ENCODE peak calls at places on chromosomes 5 and 9, in four cellular contexts. R, G, X and E are unnamed samples.
A peak's percentile ranks its signal among the peaks of the same experiment; 100 is the strongest.

GRCh38 chr9:88303785-88304495 is 84.3 kb upstream of the SPIN1 start:
- DNase-seq in R (no peak), X (no peak), G (no peak), E (no peak)

GRCh38 chr5:123708074-123708806 is 196.3 kb downstream of the CSNK1G3 start:
- DNase-seq in R (peak; percentile 81), X (no peak), G (no peak), E (no peak)

GRCh38 chr9:545480-545879 is 296.0 kb upstream of the DMRT1 start:
- DNase-seq in X (peak; percentile 73), R (peak; percentile 90), G (no peak), E (peak; percentile 81)

GRCh38 chr5:127492854-127493738 is 24.3 kb upstream of the PRRC1 start:
- DNase-seq in G (no peak), R (peak; percentile 62), X (no peak), E (no peak)

GRCh38 chr5:79235222-79235577 is 731 bp upstream of the JMY start:
- DNase-seq in X (no peak), G (no peak), R (peak; percentile 58), E (no peak)

GRCh38 chr9:37953775-37954437 is 50.0 kb upstream of the SLC25A51 start:
- DNase-seq in G (no peak), X (no peak), R (peak; percentile 89), E (peak; percentile 75)

GRCh38 chr5:177405805-177406204 is 3.6 kb downstream of the F12 start:
- DNase-seq in R (no peak), X (no peak), G (no peak), E (no peak)

GRCh38 chr9:78215706-78216105 is 20.2 kb upstream of the CEP78 start:
- DNase-seq in G (no peak), X (no peak), R (no peak), E (no peak)

GRCh38 chr5:102772273-102772672 is 17.2 kb downstream of the PAM start:
- DNase-seq in G (no peak), R (peak; percentile 58), X (no peak), E (no peak)

GRCh38 chr9:108603141-108603540 is 252.6 kb downstream of the ACTL7B start:
- DNase-seq in G (peak; percentile 63), X (no peak), R (no peak), E (no peak)

GRCh38 chr9:109950710-109951443 is 170.9 kb downstream of the PALM2AKAP2 start:
- DNase-seq in R (no peak), X (no peak), G (no peak), E (no peak)

GRCh38 chr5:1931590-1932138 is 48.9 kb upstream of the IRX4 start:
- DNase-seq in G (no peak), R (no peak), X (peak; percentile 67), E (peak; percentile 61)

GRCh38 chr5:126100767-126101166 is 322.4 kb upstream of the GRAMD2B start:
- DNase-seq in R (peak; percentile 11), X (no peak), G (no peak), E (no peak)

GRCh38 chr5:1110260-1110929 is 1.5 kb downstream of the SLC12A7 start:
- DNase-seq in G (no peak), X (no peak), R (no peak), E (no peak)

GRCh38 chr5:127486471-127486870 is 31.0 kb upstream of the PRRC1 start:
- DNase-seq in X (no peak), R (no peak), G (no peak), E (no peak)

GRCh38 chr9:68963416-68963815 is 50.5 kb downstream of the PRKACG start:
- DNase-seq in G (no peak), R (no peak), X (no peak), E (no peak)

GRCh38 chr5:134905246-134905996 is 490 bp downstream of the PCBD2 start:
- DNase-seq in X (peak; percentile 81), R (peak; percentile 78), G (no peak), E (peak; percentile 49)

GRCh38 chr5:130289132-130290088 is 385.1 kb downstream of the CHSY3 start:
- DNase-seq in R (peak; percentile 24), G (no peak), X (no peak), E (no peak)

GRCh38 chr5:17412760-17413671 is 85.0 kb upstream of the TAF11L2 start:
- DNase-seq in X (no peak), G (no peak), R (no peak), E (no peak)

GRCh38 chr5:137822983-137823382 is 44.7 kb upstream of the MYOT start:
- DNase-seq in G (no peak), R (no peak), X (no peak), E (no peak)

GRCh38 chr9:109781086-109781485 is 1.1 kb downstream of the PALM2AKAP2 start:
- DNase-seq in G (no peak), R (peak; percentile 25), X (no peak), E (no peak)

GRCh38 chr9:26850995-26851394 is 41.6 kb downstream of the CAAP1 start:
- DNase-seq in X (no peak), G (no peak), R (no peak), E (no peak)

DNA sequence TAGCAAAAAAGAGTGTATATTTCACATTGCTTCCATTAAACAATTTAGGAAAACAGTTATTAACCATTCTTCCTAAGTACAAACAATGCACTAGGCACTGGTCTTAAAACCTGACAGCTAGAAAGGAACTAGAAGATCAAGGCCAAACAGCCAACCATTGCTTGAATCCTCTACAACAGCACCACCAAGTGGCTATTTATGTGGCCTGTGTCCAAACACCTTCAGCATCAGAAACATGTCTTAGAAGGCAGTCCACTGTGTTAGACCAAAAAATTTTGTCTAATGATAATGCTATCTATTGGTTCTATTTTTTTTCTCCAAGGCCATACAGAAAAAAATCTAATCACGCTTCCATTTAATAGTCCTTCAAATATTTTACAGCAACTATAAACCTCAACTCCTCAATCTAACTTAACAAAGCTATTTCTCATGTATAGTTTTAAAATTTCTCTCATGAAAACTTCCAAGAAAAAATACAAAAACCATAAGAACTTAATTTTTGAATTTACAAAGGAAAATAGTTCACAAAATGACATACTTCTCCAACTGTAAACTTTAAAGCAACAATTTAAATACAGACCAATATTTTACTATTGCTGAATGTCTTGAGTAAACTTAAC is 36.1 kb downstream of the CAAP1 start:
- DNase-seq in R (peak; percentile 68), G (no peak), X (no peak), E (peak; percentile 21)
- TF ChIP-seq CTCF in R (peak; percentile 53), G (no peak), X (no peak), E (peak; percentile 52)

DNA sequence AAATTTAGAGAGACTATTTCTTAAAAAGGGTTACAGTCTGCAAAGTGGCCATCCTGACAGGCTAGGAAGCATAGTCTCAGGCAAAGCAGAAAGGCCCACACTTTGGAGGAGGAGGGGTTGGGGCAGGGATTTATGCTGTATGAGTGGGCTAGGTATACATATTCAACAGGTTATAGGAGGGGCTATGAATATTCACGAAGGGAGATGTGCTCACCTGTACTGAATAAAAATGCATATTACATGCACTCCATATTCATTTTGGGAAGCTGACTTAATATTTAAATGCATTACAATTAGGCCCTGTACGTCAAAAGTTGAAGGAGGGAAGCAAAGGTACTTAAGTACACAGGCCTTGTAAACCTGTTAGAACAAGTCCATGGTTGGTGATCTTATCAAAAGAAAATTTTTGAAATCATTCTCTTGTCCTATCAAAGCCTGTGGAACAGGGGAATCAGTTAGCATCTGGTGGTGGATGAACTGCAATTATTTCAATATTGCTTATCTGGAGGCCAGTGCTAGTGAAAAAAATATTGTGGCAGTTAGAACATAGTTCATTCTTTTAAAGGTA is 1.6 kb downstream of the CENPP start:
- DNase-seq in G (no peak), X (no peak), R (no peak), E (no peak)
- H3K4me1 ChIP-seq in G (no peaks in the 10 kb centered on the region), X (no peaks in the 10 kb centered on the region), R (peaks cover 8% of the 10 kb centered on the region), E (peaks cover 4% of the 10 kb centered on the region)

DNA sequence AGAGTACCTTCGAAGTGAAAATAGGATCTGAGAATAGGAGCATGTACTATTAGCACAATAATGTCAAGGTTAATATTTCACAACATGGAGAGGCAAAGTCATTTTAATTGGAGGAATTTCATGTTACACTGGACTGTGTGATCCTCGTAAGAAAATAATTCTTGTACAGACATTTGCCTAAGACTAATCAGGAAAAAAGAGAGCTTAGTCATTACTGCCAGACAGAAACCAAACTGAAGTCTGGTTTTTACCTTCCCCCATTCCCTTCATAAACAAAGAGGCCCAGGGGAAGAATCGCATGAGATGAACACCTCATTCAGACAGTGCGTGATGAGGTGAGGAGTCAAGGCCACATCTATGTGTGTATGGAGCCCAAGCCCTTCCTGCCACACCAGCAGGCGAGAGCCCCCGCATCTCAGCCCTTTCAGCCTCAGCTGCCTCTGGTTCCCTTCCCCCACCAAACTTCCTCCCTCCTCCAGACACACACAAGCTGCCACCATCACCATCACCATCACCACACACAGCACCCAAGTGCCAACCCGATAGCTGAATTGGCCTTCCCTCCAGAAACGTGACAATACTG is 135.8 kb upstream of the ABCA1 start:
- DNase-seq in R (peak; percentile 80), G (no peak), X (peak; percentile 68), E (peak; percentile 20)
- H3K27me3 ChIP-seq in R (no peaks in the 10 kb centered on the region), G (no peaks in the 10 kb centered on the region), X (no peaks in the 10 kb centered on the region), E (no peaks in the 10 kb centered on the region)

DNA sequence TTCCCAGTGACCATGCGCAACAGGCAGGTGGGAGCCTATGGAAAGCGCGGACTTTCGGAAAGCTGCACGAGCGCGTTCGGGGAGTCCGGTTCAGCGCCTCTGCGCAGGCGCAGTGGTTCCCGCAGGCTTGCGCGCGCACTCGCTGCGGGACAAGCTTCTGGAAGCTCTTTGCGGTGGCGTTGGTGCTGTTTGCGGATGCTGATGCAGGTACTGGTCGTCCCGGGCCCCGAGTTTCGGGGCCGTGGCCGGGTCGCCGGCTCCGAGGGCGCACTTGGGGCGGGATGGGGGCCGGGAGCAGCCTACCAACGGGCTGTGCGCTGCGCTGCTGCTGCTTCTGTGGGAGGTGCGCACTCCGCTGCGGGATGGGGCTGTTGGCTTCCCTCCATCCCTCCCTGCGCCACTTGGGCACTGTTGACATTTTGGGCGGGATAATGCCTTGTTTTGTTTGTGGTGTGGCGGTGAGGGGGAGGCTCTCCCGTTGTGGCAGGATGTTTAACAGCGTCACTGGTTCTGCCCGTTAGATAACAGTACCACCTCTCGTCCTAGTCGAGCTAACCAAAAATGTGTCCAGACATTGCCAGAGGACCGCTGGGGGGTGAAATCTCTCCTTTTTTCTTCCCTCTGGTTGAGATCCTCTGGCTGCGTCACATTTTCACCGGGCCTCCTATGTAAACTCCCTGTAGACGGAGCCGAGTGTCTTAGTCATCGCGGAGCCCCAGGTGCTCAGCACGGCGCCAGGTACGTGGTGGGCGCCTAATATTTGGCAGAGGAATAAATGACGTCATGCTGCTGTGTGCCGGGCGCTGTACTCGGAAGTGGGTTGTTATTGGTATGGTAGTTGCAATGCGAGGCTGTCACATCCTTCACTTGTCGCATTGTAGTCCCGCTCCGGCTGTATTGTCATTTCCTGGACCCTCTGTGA is at the start of gene ZNF483:
- DNase-seq in R (peak; percentile 83), X (peak; percentile 86), G (peak; percentile 78), E (peak; percentile 83)
- TF ChIP-seq CTCF in R (no peak), X (no peak), G (no peak), E (no peak)